ENCODE peak calls at places on chromosomes 2 and 18, in eight cellular contexts. S is NCI-H748 treated with DMSO at 0.1 percent for 48 hours; E is cardiac fibroblast; H is fibroblast of lung; T is astrocyte of the spinal cord; X is naive B cell; Z is activated CD8-positive, alpha-beta memory T cell treated with anti-CD3 and anti-CD28 coated beads, Interleukin-2, amount 50 U/mL, for 48 hours; P is tibial artery. B is an unnamed sample.

GRCh38 chr2:226756131-226756530 is 43.5 kb downstream of the IRS1 start:
- DNase-seq in Z (no peak), E (peak), P (no peak), S (no peak), X (no peak), H (peak), T (peak), B (no peak)

GRCh38 chr2:46024146-46024779 is 272.9 kb upstream of the EPAS1 start:
- DNase-seq in H (no peak), T (no peak), E (no peak), P (no peak), S (no peak), Z (no peak), X (no peak), B (no peak)

GRCh38 chr2:33033524-33034150 is 86.9 kb downstream of the LTBP1 start:
- DNase-seq in X (no peak), E (peak), S (no peak), H (peak), P (no peak), T (peak), Z (no peak), B (no peak)

GRCh38 chr18:68735498-68736343 is 20.8 kb upstream of the TMX3 start:
- DNase-seq in E (peak), H (peak), T (peak), P (no peak), S (peak), Z (no peak), X (no peak), B (peak)

GRCh38 chr2:186588940-186589732 is 720 bp upstream of the ITGAV start:
- DNase-seq in H (no peak), X (no peak), E (no peak), S (peak), T (no peak), P (no peak), Z (no peak), B (no peak)

GRCh38 chr2:161424179-161424763 is 8.2 kb downstream of the TBR1 start:
- DNase-seq in S (no peak), E (no peak), P (no peak), H (no peak), Z (peak), X (no peak), T (no peak), B (no peak)

GRCh38 chr2:17010104-17010503 is 344.5 kb upstream of the CYRIA start:
- DNase-seq in X (no peak), Z (no peak), P (no peak), E (no peak), T (no peak), S (no peak), H (no peak), B (no peak)

GRCh38 chr18:70037453-70038061 is 89.9 kb upstream of the CD226 start:
- DNase-seq in E (no peak), T (no peak), Z (no peak), H (no peak), S (no peak), X (no peak), P (no peak), B (no peak)

GRCh38 chr2:156803243-156803642 is 367.1 kb downstream of the GPD2 start:
- DNase-seq in H (no peak), E (no peak), T (no peak), Z (no peak), X (no peak), P (no peak), S (peak), B (no peak)

GRCh38 chr2:127864877-127865276 is 6.9 kb upstream of the POLR2D start:
- DNase-seq in S (no peak), Z (no peak), H (no peak), T (no peak), X (no peak), P (no peak), E (peak), B (no peak)

GRCh38 chr2:53096346-53096745 is 671.3 kb upstream of the CHAC2 start:
- DNase-seq in E (no peak), Z (no peak), X (no peak), S (no peak), H (no peak), P (no peak), T (no peak), B (no peak)

GRCh38 chr2:206981739-206982336 is 42.5 kb downstream of the CPO start:
- DNase-seq in H (peak), E (peak), Z (peak), T (peak), S (peak), X (peak), P (peak), B (peak)

GRCh38 chr2:234273887-234274584 is 222.8 kb downstream of the ARL4C start:
- DNase-seq in P (no peak), T (no peak), S (no peak), Z (peak), X (no peak), H (no peak), E (no peak), B (no peak)

GRCh38 chr18:49015886-49016647 is 65.3 kb upstream of the SMAD7 start:
- DNase-seq in X (no peak), S (no peak), T (no peak), Z (peak), H (no peak), E (no peak), P (no peak), B (no peak)

GRCh38 chr2:231297108-231297908 is 98.2 kb upstream of the B3GNT7 start:
- DNase-seq in S (no peak), P (peak), E (peak), X (no peak), Z (peak), H (peak), T (peak), B (peak)

GRCh38 chr18:63083555-63083954 is 236.0 kb downstream of the BCL2 start:
- DNase-seq in E (peak), S (no peak), Z (no peak), P (no peak), X (no peak), H (no peak), T (no peak), B (no peak)

GRCh38 chr2:197349699-197350098 is 39.1 kb upstream of the ANKRD44 start:
- DNase-seq in H (no peak), S (no peak), E (no peak), T (no peak), P (no peak), Z (no peak), X (no peak), B (no peak)

GRCh38 chr2:64644240-64645013 is 9.3 kb downstream of the SERTAD2 start:
- DNase-seq in E (peak), S (peak), T (peak), X (peak), Z (peak), H (peak), P (peak), B (peak)

GRCh38 chr2:132585982-132586608 is 83.9 kb downstream of the LYPD1 start:
- DNase-seq in E (no peak), H (no peak), X (no peak), S (no peak), Z (no peak), P (no peak), T (no peak), B (no peak)

GRCh38 chr2:110790907-110791306 is 58.5 kb downstream of the ACOXL start:
- DNase-seq in X (no peak), E (no peak), H (no peak), S (no peak), Z (no peak), T (no peak), P (no peak), B (no peak)

GRCh38 chr2:224885836-224886547 is 156.3 kb downstream of the DOCK10 start:
- DNase-seq in P (no peak), E (peak), S (no peak), Z (no peak), T (peak), X (no peak), H (peak), B (peak)

GRCh38 chr2:143258126-143258892 is 129.1 kb downstream of the ARHGAP15 start:
- DNase-seq in E (no peak), X (peak), Z (no peak), H (no peak), T (no peak), P (no peak), S (no peak), B (no peak)

GRCh38 chr2:25088817-25089485 is 47.1 kb downstream of the EFR3B start:
- DNase-seq in T (no peak), H (no peak), E (no peak), S (no peak), P (no peak), Z (no peak), X (no peak), B (no peak)

GRCh38 chr2:38750011-38750792 is 959 bp downstream of the SRSF7 start:
- DNase-seq in X (peak), S (no peak), Z (peak), H (peak), T (peak), E (peak), P (peak), B (no peak)

GRCh38 chr2:30608643-30609042 is 161.6 kb downstream of the LCLAT1 start:
- DNase-seq in H (no peak), T (no peak), S (no peak), Z (no peak), X (no peak), P (no peak), E (no peak), B (no peak)

GRCh38 chr2:105104208-105104731 is 66.4 kb downstream of the MRPS9 start:
- DNase-seq in Z (no peak), T (peak), S (no peak), E (peak), P (no peak), X (no peak), H (peak), B (peak)

GRCh38 chr18:56358608-56359007 is 279.8 kb downstream of the TXNL1 start:
- DNase-seq in X (no peak), T (no peak), H (no peak), P (no peak), E (peak), Z (no peak), S (no peak), B (no peak)

GRCh38 chr2:187842978-187843847 is 289.0 kb upstream of the TFPI start:
- DNase-seq in P (no peak), T (peak), H (peak), E (peak), S (peak), Z (no peak), X (no peak), B (peak)

GRCh38 chr2:168649562-168649961 is 152.9 kb upstream of the NOSTRIN start:
- DNase-seq in Z (no peak), S (no peak), E (no peak), T (no peak), H (no peak), P (no peak), X (no peak), B (no peak)

GRCh38 chr2:15577071-15577706 is 14.5 kb upstream of the DDX1 start:
- DNase-seq in H (peak), T (peak), Z (peak), S (peak), E (peak), P (peak), X (peak), B (peak)

GRCh38 chr18:59395226-59396175 is 36.4 kb upstream of the LMAN1 start:
- DNase-seq in H (no peak), E (no peak), P (no peak), T (no peak), X (no peak), Z (no peak), S (no peak), B (no peak)

GRCh38 chr2:227010433-227010832 is 153.6 kb downstream of the COL4A4 start:
- DNase-seq in S (no peak), P (no peak), X (no peak), H (peak), Z (no peak), T (peak), E (peak), B (no peak)